ENCODE peak calls at places on chromosome 12, in ten cellular contexts. One of them, this sample, is unnamed.
A peak's percentile ranks its signal among the peaks of the same experiment; 100 is the strongest.

GRCh38 chr12:53495903-53496751 is 3.1 kb downstream of the MAP3K12 start:
- DNase-seq in PC-9: peak; percentile 48
- DNase-seq in EL: peak; percentile 87
- DNase-seq in cardiac fibroblast: peak; percentile 71
- DNase-seq in GF-D8: no peak
- DNase-seq in Right ventricle myocardium superior: peak; percentile 72
- DNase-seq in BE2C: no peak
- DNase-seq in germinal center: no peak
- DNase-seq in DMS79: no peak
- DNase-seq in IMR-90: peak; percentile 85
- DNase-seq in this sample: peak; percentile 71

GRCh38 chr12:38120438-38120837 is 196.1 kb upstream of the ALG10B start:
- DNase-seq in PC-9: no peak
- DNase-seq in EL: no peak
- DNase-seq in cardiac fibroblast: no peak
- DNase-seq in GF-D8: no peak
- DNase-seq in Right ventricle myocardium superior: no peak
- DNase-seq in BE2C: no peak
- DNase-seq in germinal center: no peak
- DNase-seq in DMS79: no peak
- DNase-seq in IMR-90: no peak
- DNase-seq in this sample: no peak

GRCh38 chr12:127150479-127150878 is 1116.5 kb upstream of the TMEM132C start:
- DNase-seq in PC-9: no peak
- DNase-seq in EL: no peak
- DNase-seq in cardiac fibroblast: peak; percentile 41
- DNase-seq in GF-D8: no peak
- DNase-seq in Right ventricle myocardium superior: no peak
- DNase-seq in BE2C: no peak
- DNase-seq in germinal center: no peak
- DNase-seq in DMS79: no peak
- DNase-seq in IMR-90: no peak
- DNase-seq in this sample: no peak

GRCh38 chr12:122946690-122947271 is 19.5 kb downstream of the ABCB9 start:
- DNase-seq in PC-9: peak; percentile 91
- DNase-seq in EL: peak; percentile 100
- DNase-seq in cardiac fibroblast: peak; percentile 99
- DNase-seq in GF-D8: peak; percentile 44
- DNase-seq in Right ventricle myocardium superior: peak; percentile 78
- DNase-seq in BE2C: peak; percentile 31
- DNase-seq in germinal center: no peak
- DNase-seq in DMS79: no peak
- DNase-seq in IMR-90: peak; percentile 100
- DNase-seq in this sample: peak; percentile 88

GRCh38 chr12:109461049-109461845 is 15.9 kb downstream of the KCTD10 start:
- DNase-seq in PC-9: peak; percentile 43
- DNase-seq in EL: peak; percentile 82
- DNase-seq in cardiac fibroblast: peak; percentile 75
- DNase-seq in GF-D8: peak; percentile 77
- DNase-seq in Right ventricle myocardium superior: no peak
- DNase-seq in BE2C: no peak
- DNase-seq in germinal center: peak; percentile 29
- DNase-seq in DMS79: no peak
- DNase-seq in IMR-90: peak; percentile 62
- DNase-seq in this sample: no peak

GRCh38 chr12:71896171-71896570 is 42.5 kb upstream of the TPH2 start:
- DNase-seq in PC-9: no peak
- DNase-seq in EL: no peak
- DNase-seq in cardiac fibroblast: no peak
- DNase-seq in GF-D8: no peak
- DNase-seq in Right ventricle myocardium superior: no peak
- DNase-seq in BE2C: no peak
- DNase-seq in germinal center: no peak
- DNase-seq in DMS79: no peak
- DNase-seq in IMR-90: no peak
- DNase-seq in this sample: no peak

GRCh38 chr12:44457465-44457864 is 418.6 kb downstream of the NELL2 start:
- DNase-seq in PC-9: no peak
- DNase-seq in EL: no peak
- DNase-seq in cardiac fibroblast: no peak
- DNase-seq in GF-D8: no peak
- DNase-seq in Right ventricle myocardium superior: no peak
- DNase-seq in BE2C: no peak
- DNase-seq in germinal center: no peak
- DNase-seq in DMS79: no peak
- DNase-seq in IMR-90: no peak
- DNase-seq in this sample: no peak

GRCh38 chr12:67885370-67886169 is 103.7 kb upstream of the IFNG-AS1 start:
- DNase-seq in PC-9: no peak
- DNase-seq in EL: peak; percentile 40
- DNase-seq in cardiac fibroblast: no peak
- DNase-seq in GF-D8: no peak
- DNase-seq in Right ventricle myocardium superior: no peak
- DNase-seq in BE2C: no peak
- DNase-seq in germinal center: no peak
- DNase-seq in DMS79: no peak
- DNase-seq in IMR-90: no peak
- DNase-seq in this sample: no peak

GRCh38 chr12:16553457-16553856 is 52.5 kb downstream of the LMO3 start:
- DNase-seq in PC-9: no peak
- DNase-seq in EL: no peak
- DNase-seq in cardiac fibroblast: peak; percentile 60
- DNase-seq in GF-D8: no peak
- DNase-seq in Right ventricle myocardium superior: no peak
- DNase-seq in BE2C: no peak
- DNase-seq in germinal center: no peak
- DNase-seq in DMS79: no peak
- DNase-seq in IMR-90: peak; percentile 62
- DNase-seq in this sample: no peak

GRCh38 chr12:116918464-116918863 is 7.7 kb downstream of the FBXW8 start:
- DNase-seq in PC-9: no peak
- DNase-seq in EL: no peak
- DNase-seq in cardiac fibroblast: no peak
- DNase-seq in GF-D8: no peak
- DNase-seq in Right ventricle myocardium superior: no peak
- DNase-seq in BE2C: no peak
- DNase-seq in germinal center: no peak
- DNase-seq in DMS79: no peak
- DNase-seq in IMR-90: no peak
- DNase-seq in this sample: no peak

GRCh38 chr12:481422-481821 is 21.7 kb downstream of the B4GALNT3 start:
- DNase-seq in PC-9: no peak
- DNase-seq in EL: no peak
- DNase-seq in cardiac fibroblast: peak; percentile 27
- DNase-seq in GF-D8: no peak
- DNase-seq in Right ventricle myocardium superior: peak; percentile 82
- DNase-seq in BE2C: peak; percentile 26
- DNase-seq in germinal center: no peak
- DNase-seq in DMS79: no peak
- DNase-seq in IMR-90: peak; percentile 11
- DNase-seq in this sample: no peak

GRCh38 chr12:62934799-62935674 is at the start of gene PPM1H:
- DNase-seq in PC-9: peak; percentile 80
- DNase-seq in EL: peak; percentile 55
- DNase-seq in cardiac fibroblast: peak; percentile 21
- DNase-seq in GF-D8: peak; percentile 55
- DNase-seq in Right ventricle myocardium superior: peak; percentile 81
- DNase-seq in BE2C: peak; percentile 63
- DNase-seq in germinal center: peak; percentile 72
- DNase-seq in DMS79: no peak
- DNase-seq in IMR-90: peak; percentile 11
- DNase-seq in this sample: peak; percentile 83

GRCh38 chr12:53532524-53533445 is 25.5 kb upstream of the NPFF start:
- DNase-seq in PC-9: no peak
- DNase-seq in EL: no peak
- DNase-seq in cardiac fibroblast: no peak
- DNase-seq in GF-D8: no peak
- DNase-seq in Right ventricle myocardium superior: no peak
- DNase-seq in BE2C: no peak
- DNase-seq in germinal center: no peak
- DNase-seq in DMS79: no peak
- DNase-seq in IMR-90: no peak
- DNase-seq in this sample: no peak

GRCh38 chr12:119159844-119160243 is 18.9 kb upstream of the HSPB8 start:
- DNase-seq in PC-9: no peak
- DNase-seq in EL: no peak
- DNase-seq in cardiac fibroblast: no peak
- DNase-seq in GF-D8: no peak
- DNase-seq in Right ventricle myocardium superior: no peak
- DNase-seq in BE2C: no peak
- DNase-seq in germinal center: no peak
- DNase-seq in DMS79: no peak
- DNase-seq in IMR-90: no peak
- DNase-seq in this sample: no peak

GRCh38 chr12:77488041-77488620 is 342.6 kb upstream of the NAV3 start:
- DNase-seq in PC-9: no peak
- DNase-seq in EL: peak; percentile 6
- DNase-seq in cardiac fibroblast: peak; percentile 0
- DNase-seq in GF-D8: no peak
- DNase-seq in Right ventricle myocardium superior: no peak
- DNase-seq in BE2C: no peak
- DNase-seq in germinal center: no peak
- DNase-seq in DMS79: no peak
- DNase-seq in IMR-90: peak; percentile 18
- DNase-seq in this sample: no peak

GRCh38 chr12:47080725-47081502 is 1.2 kb upstream of the AMIGO2 start:
- DNase-seq in PC-9: peak; percentile 79
- DNase-seq in EL: peak; percentile 56
- DNase-seq in cardiac fibroblast: peak; percentile 76
- DNase-seq in GF-D8: no peak
- DNase-seq in Right ventricle myocardium superior: peak; percentile 83
- DNase-seq in BE2C: no peak
- DNase-seq in germinal center: peak; percentile 65
- DNase-seq in DMS79: no peak
- DNase-seq in IMR-90: peak; percentile 50
- DNase-seq in this sample: peak; percentile 83

GRCh38 chr12:104752016-104752415 is 206.1 kb downstream of the SLC41A2 start:
- DNase-seq in PC-9: no peak
- DNase-seq in EL: no peak
- DNase-seq in cardiac fibroblast: no peak
- DNase-seq in GF-D8: no peak
- DNase-seq in Right ventricle myocardium superior: no peak
- DNase-seq in BE2C: no peak
- DNase-seq in germinal center: no peak
- DNase-seq in DMS79: no peak
- DNase-seq in IMR-90: no peak
- DNase-seq in this sample: no peak

GRCh38 chr12:9759680-9760592 is 765 bp downstream of the CD69 start:
- DNase-seq in PC-9: no peak
- DNase-seq in EL: no peak
- DNase-seq in cardiac fibroblast: no peak
- DNase-seq in GF-D8: no peak
- DNase-seq in Right ventricle myocardium superior: no peak
- DNase-seq in BE2C: no peak
- DNase-seq in germinal center: no peak
- DNase-seq in DMS79: no peak
- DNase-seq in IMR-90: no peak
- DNase-seq in this sample: no peak

GRCh38 chr12:78797201-78797931 is 67.2 kb upstream of the SYT1 start:
- DNase-seq in PC-9: no peak
- DNase-seq in EL: peak; percentile 36
- DNase-seq in cardiac fibroblast: peak; percentile 70
- DNase-seq in GF-D8: no peak
- DNase-seq in Right ventricle myocardium superior: no peak
- DNase-seq in BE2C: no peak
- DNase-seq in germinal center: no peak
- DNase-seq in DMS79: no peak
- DNase-seq in IMR-90: peak; percentile 78
- DNase-seq in this sample: no peak

GRCh38 chr12:48999371-49000131 is at the start of gene DDN:
- DNase-seq in PC-9: no peak
- DNase-seq in EL: peak; percentile 50
- DNase-seq in cardiac fibroblast: peak; percentile 40
- DNase-seq in GF-D8: peak; percentile 58
- DNase-seq in Right ventricle myocardium superior: peak; percentile 56
- DNase-seq in BE2C: peak; percentile 95
- DNase-seq in germinal center: peak; percentile 81
- DNase-seq in DMS79: peak; percentile 39
- DNase-seq in IMR-90: peak; percentile 52
- DNase-seq in this sample: no peak

GRCh38 chr12:52063986-52064649 is 5.7 kb upstream of the ATG101 start:
- DNase-seq in PC-9: no peak
- DNase-seq in EL: peak; percentile 88
- DNase-seq in cardiac fibroblast: peak; percentile 92
- DNase-seq in GF-D8: no peak
- DNase-seq in Right ventricle myocardium superior: peak; percentile 88
- DNase-seq in BE2C: no peak
- DNase-seq in germinal center: no peak
- DNase-seq in DMS79: no peak
- DNase-seq in IMR-90: peak; percentile 97
- DNase-seq in this sample: no peak

GRCh38 chr12:106769078-106769477 is 5.4 kb upstream of the RIC8B start:
- DNase-seq in PC-9: no peak
- DNase-seq in EL: peak; percentile 66
- DNase-seq in cardiac fibroblast: peak; percentile 37
- DNase-seq in GF-D8: no peak
- DNase-seq in Right ventricle myocardium superior: no peak
- DNase-seq in BE2C: no peak
- DNase-seq in germinal center: no peak
- DNase-seq in DMS79: no peak
- DNase-seq in IMR-90: peak; percentile 38
- DNase-seq in this sample: no peak

GRCh38 chr12:42663621-42664020 is 74.1 kb upstream of the PRICKLE1 start:
- DNase-seq in PC-9: no peak
- DNase-seq in EL: no peak
- DNase-seq in cardiac fibroblast: no peak
- DNase-seq in GF-D8: no peak
- DNase-seq in Right ventricle myocardium superior: no peak
- DNase-seq in BE2C: no peak
- DNase-seq in germinal center: no peak
- DNase-seq in DMS79: no peak
- DNase-seq in IMR-90: no peak
- DNase-seq in this sample: no peak

GRCh38 chr12:102680296-102680695 is 199.9 kb upstream of the IGF1 start:
- DNase-seq in PC-9: no peak
- DNase-seq in EL: no peak
- DNase-seq in cardiac fibroblast: no peak
- DNase-seq in GF-D8: no peak
- DNase-seq in Right ventricle myocardium superior: no peak
- DNase-seq in BE2C: no peak
- DNase-seq in germinal center: no peak
- DNase-seq in DMS79: no peak
- DNase-seq in IMR-90: no peak
- DNase-seq in this sample: no peak

This sample was measured in Peyer's patch.